ENCODE peak calls at places on chromosome 14, in five cellular contexts. V is effector CD4-positive, alpha-beta T cell; K is astrocyte; L is amniotic stem cell; A is A172. X is an unnamed sample.

GRCh38 chr14:79825046-79825521 is 386.2 kb downstream of the DIO2 start:
- DNase-seq in V (no peak), K (peak; percentile 10), A (peak; percentile 10), L (no peak), X (peak; percentile 61)

GRCh38 chr14:67526676-67527459 is 6.2 kb upstream of the PLEKHH1 start:
- DNase-seq in K (peak; percentile 16), A (peak; percentile 43), V (no peak), L (no peak), X (peak; percentile 65)

GRCh38 chr14:102870994-102871831 is 51.2 kb upstream of the AMN start:
- DNase-seq in L (no peak), K (no peak), V (no peak), A (no peak), X (no peak)

GRCh38 chr14:104262515-104263514 is 124.4 kb downstream of the KIF26A start:
- DNase-seq in A (no peak), V (no peak), L (no peak), K (no peak), X (no peak)

GRCh38 chr14:104099096-104100041 is 13.9 kb downstream of the ASPG start:
- DNase-seq in V (no peak), A (no peak), L (no peak), K (no peak), X (no peak)

GRCh38 chr14:74348735-74349463 is 628 bp downstream of the VRTN start:
- DNase-seq in A (no peak), L (no peak), K (no peak), V (no peak), X (no peak)

GRCh38 chr14:84825481-84825880 is 704.5 kb upstream of the FLRT2 start:
- DNase-seq in L (no peak), A (peak; percentile 64), K (peak; percentile 56), V (no peak), X (no peak)

GRCh38 chr14:65297744-65298143 is 114.8 kb upstream of the FUT8 start:
- DNase-seq in L (no peak), A (no peak), K (no peak), V (no peak), X (no peak)